ENCODE peak calls at places on chromosomes 13 and 19, in nine cellular contexts. O is cardiac muscle cell; Z is GM23338; H is CD4-positive, alpha-beta T cell; S is thyroid gland; D is GM12878; L is chondrocyte; N is osteocyte; C is bronchial epithelial cell. U is an unnamed sample.
A peak's percentile ranks its signal among the peaks of the same experiment; 100 is the strongest.

GRCh38 chr13:100673376-100673830 is 1.2 kb downstream of the TMTC4 start:
- DNase-seq in N (no peak), O (no peak), C (no peak), L (no peak), S (no peak), H (no peak), D (no peak), Z (peak; percentile 52), U (no peak)

GRCh38 chr19:33662391-33662790 is 40.6 kb downstream of the CHST8 start:
- DNase-seq in Z (no peak), L (no peak), O (no peak), H (no peak), S (no peak), C (no peak), N (peak; percentile 70), D (no peak), U (no peak)

GRCh38 chr13:83878691-83879410 is 3.4 kb downstream of the SLITRK1 start:
- DNase-seq in Z (peak; percentile 67), D (no peak), O (no peak), H (no peak), C (no peak), L (peak; percentile 72), S (no peak), N (no peak), U (no peak)

GRCh38 chr13:114106991-114107685 is 25.3 kb downstream of the RASA3 start:
- DNase-seq in N (no peak), H (no peak), S (no peak), C (no peak), Z (no peak), L (peak; percentile 88), O (no peak), D (no peak), U (no peak)

GRCh38 chr13:25980255-25980654 is 71.6 kb downstream of the SHISA2 start:
- DNase-seq in O (peak; percentile 31), L (no peak), S (peak; percentile 61), Z (peak; percentile 92), C (no peak), D (no peak), H (no peak), N (no peak), U (no peak)

GRCh38 chr13:103104340-103104739 is 38.1 kb upstream of the SLC10A2 start:
- DNase-seq in H (no peak), Z (peak; percentile 74), C (no peak), O (no peak), S (no peak), N (no peak), L (no peak), D (no peak), U (no peak)

GRCh38 chr13:96020155-96020575 is 33.0 kb downstream of the UGGT2 start:
- DNase-seq in N (no peak), L (no peak), S (peak; percentile 48), Z (peak; percentile 74), D (peak; percentile 23), O (peak; percentile 84), H (no peak), C (peak; percentile 63), U (peak; percentile 46)

GRCh38 chr19:15265849-15266248 is 33.6 kb upstream of the EPHX3 start:
- DNase-seq in D (no peak), H (no peak), S (peak; percentile 97), N (peak; percentile 98), O (peak; percentile 99), Z (no peak), L (no peak), C (no peak), U (no peak)

GRCh38 chr19:21838646-21839045 is 2.7 kb upstream of the ZNF43 start:
- DNase-seq in O (peak; percentile 47), H (no peak), S (no peak), N (no peak), D (no peak), L (no peak), C (no peak), Z (no peak), U (no peak)

GRCh38 chr19:47363758-47364529 is 14.8 kb downstream of the DHX34 start:
- DNase-seq in O (peak; percentile 43), H (no peak), Z (peak; percentile 58), C (peak; percentile 66), L (no peak), D (no peak), N (no peak), S (no peak), U (no peak)

GRCh38 chr13:25874907-25875306 is 176.9 kb downstream of the SHISA2 start:
- DNase-seq in O (no peak), H (peak; percentile 66), C (no peak), N (no peak), L (no peak), S (no peak), D (no peak), Z (no peak), U (no peak)

DNA sequence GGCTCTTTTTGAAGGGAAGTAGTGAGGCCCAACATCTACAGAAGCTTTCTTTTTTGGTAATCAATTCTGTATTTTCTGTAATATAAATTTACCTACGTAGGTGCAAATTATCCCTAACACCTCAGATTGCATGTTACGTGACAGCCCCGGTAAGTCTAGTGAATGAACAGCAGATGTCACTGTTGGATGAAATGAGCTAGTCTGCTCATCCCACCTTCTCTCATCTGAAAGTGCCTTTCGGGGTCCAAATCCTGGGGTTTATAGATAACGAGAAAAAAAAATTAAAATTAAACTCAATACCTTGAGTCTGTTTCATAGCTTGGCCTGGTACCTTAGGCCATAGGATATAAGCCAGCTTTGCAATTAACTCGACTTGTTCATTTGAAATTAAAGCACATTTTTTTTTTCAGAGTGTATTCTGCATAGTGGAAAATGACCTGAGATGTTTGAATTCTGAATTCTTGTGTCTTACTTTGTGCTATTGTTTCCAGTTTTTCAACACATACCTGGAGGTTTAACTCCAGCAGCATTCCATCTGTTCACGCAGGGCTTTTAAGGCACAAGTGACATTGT is 548.2 kb downstream of the GPC5 start:
- DNase-seq in S (no peak), O (peak; percentile 49), D (no peak), C (peak; percentile 13), H (no peak), N (no peak), Z (peak; percentile 78), L (no peak), U (peak; percentile 31)
- TF ChIP-seq CTCF in S (peak; percentile 54), O (peak; percentile 68), D (peak; percentile 34), C (peak; percentile 28), H (no peak), N (peak; percentile 62), Z (peak; percentile 79), L (peak; percentile 82), U (peak; percentile 19)

GRCh38 chr19:58398545-58398944 is 3.1 kb downstream of the RNF225 start:
- DNase-seq in O (no peak), Z (no peak), N (no peak), H (no peak), S (no peak), D (no peak), L (peak; percentile 77), C (no peak), U (no peak)

GRCh38 chr19:58400916-58401824 is 5.7 kb downstream of the RNF225 start:
- DNase-seq in H (peak; percentile 99), O (peak; percentile 100), S (peak; percentile 100), N (peak; percentile 100), D (peak; percentile 96), L (peak; percentile 99), C (peak; percentile 98), Z (peak; percentile 99), U (peak; percentile 99)

GRCh38 chr19:58399903-58400637 is 4.6 kb downstream of the RNF225 start:
- DNase-seq in S (no peak), Z (no peak), L (peak; percentile 78), O (no peak), N (no peak), H (no peak), D (no peak), C (no peak), U (no peak)

GRCh38 chr19:58400638-58400915 is 5.1 kb downstream of the RNF225 start:
- DNase-seq in N (no peak), D (no peak), S (no peak), Z (no peak), O (no peak), H (no peak), L (peak; percentile 82), C (no peak), U (no peak)

DNA sequence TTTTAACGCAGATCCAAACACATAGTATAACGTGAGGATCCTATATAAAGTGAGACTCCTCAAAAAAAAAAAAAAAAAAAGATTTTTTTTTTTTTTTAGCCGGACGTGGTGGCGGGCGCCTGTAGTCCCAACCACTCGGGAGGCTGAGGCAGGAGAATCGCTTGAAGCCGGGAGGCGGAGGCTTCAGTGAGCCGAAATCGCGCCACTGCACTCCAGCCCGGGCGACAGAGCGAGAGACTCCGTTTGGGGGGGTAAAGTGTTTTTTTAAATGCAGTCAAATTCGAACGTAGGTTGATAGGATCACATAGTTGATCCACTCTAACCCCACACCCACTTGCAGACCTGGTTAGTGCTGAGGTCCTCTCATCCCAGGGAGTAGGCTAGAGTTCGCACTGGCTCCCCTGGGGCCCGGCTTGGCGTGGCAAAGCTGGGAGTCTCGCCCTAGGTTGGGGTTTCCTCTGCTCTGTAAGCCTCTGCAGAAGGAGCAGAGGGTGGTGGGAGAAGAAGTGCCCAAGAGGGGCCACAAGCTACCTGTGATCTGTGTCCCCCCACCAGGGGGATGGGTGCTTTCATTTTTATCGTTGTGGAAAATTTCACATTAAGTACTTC is 6.5 kb downstream of the RNF225 start:
- DNase-seq in D (no peak), N (no peak), O (no peak), H (no peak), L (no peak), S (no peak), C (no peak), Z (no peak), U (no peak)
- TF ChIP-seq CTCF in D (no peak), N (no peak), O (no peak), H (peak; percentile 15), L (no peak), S (no peak), C (no peak), Z (no peak), U (no peak)

GRCh38 chr13:97434417-97435296 is 688 bp downstream of the RAP2A start:
- DNase-seq in H (peak; percentile 21), D (no peak), C (peak; percentile 8), L (peak; percentile 84), Z (peak; percentile 28), O (peak; percentile 33), S (peak; percentile 52), N (peak; percentile 83), U (no peak)

GRCh38 chr13:97432232-97432916 is 1.6 kb upstream of the RAP2A start:
- DNase-seq in L (no peak), N (no peak), S (no peak), Z (no peak), C (no peak), D (no peak), O (no peak), H (no peak), U (no peak)

GRCh38 chr13:97435297-97435682 is 1.3 kb downstream of the RAP2A start:
- DNase-seq in D (no peak), H (no peak), N (no peak), S (no peak), O (no peak), L (no peak), C (peak; percentile 0), Z (no peak), U (no peak)

GRCh38 chr13:97432917-97433726 is 847 bp upstream of the RAP2A start:
- DNase-seq in L (peak; percentile 99), O (peak; percentile 100), S (peak; percentile 99), H (peak; percentile 96), C (peak; percentile 100), Z (peak; percentile 99), D (peak; percentile 100), N (peak; percentile 100), U (peak; percentile 84)

GRCh38 chr13:97433727-97434416 is at the start of gene RAP2A:
- DNase-seq in S (peak; percentile 88), L (peak; percentile 96), N (peak; percentile 97), D (peak; percentile 58), O (peak; percentile 97), Z (peak; percentile 89), H (peak; percentile 87), C (peak; percentile 77), U (peak; percentile 85)
- TF ChIP-seq CTCF in S (no peak), L (peak; percentile 28), N (no peak), D (no peak), O (no peak), Z (no peak), H (no peak), C (no peak), U (peak; percentile 28)

GRCh38 chr13:30804474-30804873 is 69.1 kb downstream of the ALOX5AP start:
- DNase-seq in D (no peak), C (no peak), N (no peak), Z (peak; percentile 22), H (no peak), L (no peak), O (no peak), S (no peak), U (no peak)
- TF ChIP-seq CTCF in D (no peak), C (peak; percentile 13), N (peak; percentile 29), Z (no peak), H (no peak), L (peak; percentile 59), O (peak; percentile 11), S (no peak), U (no peak)

U was measured in GM13976.